ENCODE peak calls at places on chromosomes 16 and 17, in five cellular contexts. I is H1, X is K562, D is HCT116, L is HepG2. Z is an unnamed sample.

GRCh38 chr17:37842401-37842800 is 81.8 kb upstream of the TBC1D3K start:
- DNase-seq in I (no peak), X (no peak), L (no peak), D (no peak), Z (no peak)

GRCh38 chr16:66004706-66005105 is 361.8 kb upstream of the CDH5 start:
- DNase-seq in D (no peak), L (no peak), X (no peak), I (no peak), Z (no peak)

GRCh38 chr17:34368455-34369195 is 5.6 kb upstream of the CCL1 start:
- DNase-seq in L (no peak), I (no peak), X (no peak), D (no peak), Z (no peak)

GRCh38 chr16:29905668-29906067 is 5.4 kb downstream of the ASPHD1 start:
- DNase-seq in L (no peak), I (no peak), X (no peak), D (no peak), Z (no peak)

GRCh38 chr16:88353232-88353631 is 29.5 kb upstream of the ZNF469 start:
- DNase-seq in X (no peak), L (no peak), D (no peak), I (no peak), Z (no peak)

GRCh38 chr16:89422905-89423630 is 67.3 kb downstream of the ANKRD11 start:
- DNase-seq in I (no peak), D (no peak), L (peak; percentile 92), X (no peak), Z (peak; percentile 72)

GRCh38 chr16:71358464-71359031 is at the start of gene CALB2:
- DNase-seq in L (peak; percentile 43), X (peak; percentile 87), I (peak; percentile 91), D (no peak), Z (no peak)

GRCh38 chr16:24139282-24139681 is 116.9 kb upstream of the CACNG3 start:
- DNase-seq in L (no peak), I (no peak), X (peak; percentile 32), D (no peak), Z (no peak)

GRCh38 chr16:71376465-71377157 is 18.1 kb downstream of the CALB2 start:
- DNase-seq in I (no peak), X (no peak), L (no peak), D (no peak), Z (no peak)

GRCh38 chr16:49834496-49835009 is 21.4 kb downstream of the ZNF423 start:
- DNase-seq in I (peak; percentile 72), D (no peak), L (no peak), X (no peak), Z (no peak)

GRCh38 chr17:33686171-33686570 is 393.1 kb upstream of the ASIC2 start:
- DNase-seq in I (peak; percentile 77), X (peak; percentile 77), D (no peak), L (no peak), Z (no peak)

GRCh38 chr16:89560413-89561194 is at the start of gene RPL13:
- DNase-seq in I (peak; percentile 92), L (peak; percentile 95), X (peak; percentile 93), D (peak; percentile 93), Z (peak; percentile 67)

GRCh38 chr16:17467923-17468540 is 2.7 kb downstream of the XYLT1 start:
- DNase-seq in I (peak; percentile 72), D (no peak), X (no peak), L (peak; percentile 33), Z (no peak)

GRCh38 chr17:1724351-1724868 is at the start of gene WDR81:
- DNase-seq in X (peak; percentile 80), I (peak; percentile 90), L (peak; percentile 72), D (peak; percentile 48), Z (no peak)

GRCh38 chr17:1060991-1061390 is 64.1 kb downstream of the TIMM22 start:
- DNase-seq in X (no peak), D (peak; percentile 93), L (no peak), I (no peak), Z (no peak)

GRCh38 chr16:10558746-10559641 is 21.4 kb downstream of the EMP2 start:
- DNase-seq in X (no peak), L (no peak), I (no peak), D (no peak), Z (no peak)

GRCh38 chr17:37614391-37614790 is 5.2 kb upstream of the SYNRG start:
- DNase-seq in X (no peak), D (no peak), L (no peak), I (no peak), Z (no peak)

GRCh38 chr17:62741290-62741689 is 66.8 kb downstream of the MARCHF10 start:
- DNase-seq in I (no peak), D (no peak), X (no peak), L (no peak), Z (no peak)

GRCh38 chr17:17508641-17509591 is 12.7 kb upstream of the RASD1 start:
- DNase-seq in D (no peak), L (no peak), X (peak; percentile 54), I (no peak), Z (no peak)

GRCh38 chr17:35433075-35433894 is 985 bp upstream of the SLFN12 start:
- DNase-seq in X (peak; percentile 52), L (peak; percentile 81), I (peak; percentile 80), D (peak; percentile 85), Z (peak; percentile 40)

GRCh38 chr17:44311562-44312181 is 3.3 kb downstream of the RUNDC3A start:
- DNase-seq in D (no peak), L (no peak), I (no peak), X (no peak), Z (no peak)

GRCh38 chr17:14276535-14277250 is 24.2 kb upstream of the HS3ST3B1 start:
- DNase-seq in I (no peak), L (peak; percentile 84), X (no peak), D (no peak), Z (no peak)

GRCh38 chr16:66434619-66435430 is 7.7 kb downstream of the BEAN1 start:
- DNase-seq in X (no peak), D (no peak), L (peak; percentile 92), I (no peak), Z (no peak)

GRCh38 chr17:76365256-76365903 is 11.7 kb upstream of the PRPSAP1 start:
- DNase-seq in X (no peak), I (peak; percentile 50), D (peak; percentile 57), L (no peak), Z (no peak)

GRCh38 chr17:45241315-45242011 is 19.8 kb downstream of the FMNL1 start:
- DNase-seq in D (no peak), L (no peak), X (peak; percentile 45), I (peak; percentile 84), Z (no peak)

GRCh38 chr17:31825961-31826691 is 32.9 kb downstream of the COPRS start:
- DNase-seq in X (no peak), L (no peak), D (no peak), I (no peak), Z (no peak)

GRCh38 chr17:64920026-64920418 is 744 bp upstream of the LRRC37A3 start:
- DNase-seq in L (peak; percentile 46), X (no peak), D (no peak), I (peak; percentile 62), Z (no peak)

GRCh38 chr17:51548125-51548524 is 287.8 kb downstream of the UTP18 start:
- DNase-seq in D (no peak), I (no peak), X (no peak), L (no peak), Z (no peak)

GRCh38 chr17:48547839-48548686 is 3.2 kb upstream of the HOXB2 start:
- DNase-seq in X (peak; percentile 67), L (no peak), I (no peak), D (no peak), Z (no peak)

GRCh38 chr16:88888057-88888777 is 21.8 kb upstream of the PABPN1L start:
- DNase-seq in D (no peak), X (peak; percentile 45), L (no peak), I (no peak), Z (peak; percentile 72)

GRCh38 chr16:54446639-54447038 is 160.1 kb upstream of the IRX3 start:
- DNase-seq in X (no peak), L (no peak), I (no peak), D (no peak), Z (no peak)

GRCh38 chr16:2054543-2055245 is 6.9 kb downstream of the TSC2 start:
- DNase-seq in L (no peak), D (no peak), X (no peak), I (no peak), Z (no peak)

GRCh38 chr16:89113152-89113547 is 19.5 kb downstream of the ACSF3 start:
- DNase-seq in I (no peak), L (no peak), X (no peak), D (no peak), Z (no peak)

DNA sequence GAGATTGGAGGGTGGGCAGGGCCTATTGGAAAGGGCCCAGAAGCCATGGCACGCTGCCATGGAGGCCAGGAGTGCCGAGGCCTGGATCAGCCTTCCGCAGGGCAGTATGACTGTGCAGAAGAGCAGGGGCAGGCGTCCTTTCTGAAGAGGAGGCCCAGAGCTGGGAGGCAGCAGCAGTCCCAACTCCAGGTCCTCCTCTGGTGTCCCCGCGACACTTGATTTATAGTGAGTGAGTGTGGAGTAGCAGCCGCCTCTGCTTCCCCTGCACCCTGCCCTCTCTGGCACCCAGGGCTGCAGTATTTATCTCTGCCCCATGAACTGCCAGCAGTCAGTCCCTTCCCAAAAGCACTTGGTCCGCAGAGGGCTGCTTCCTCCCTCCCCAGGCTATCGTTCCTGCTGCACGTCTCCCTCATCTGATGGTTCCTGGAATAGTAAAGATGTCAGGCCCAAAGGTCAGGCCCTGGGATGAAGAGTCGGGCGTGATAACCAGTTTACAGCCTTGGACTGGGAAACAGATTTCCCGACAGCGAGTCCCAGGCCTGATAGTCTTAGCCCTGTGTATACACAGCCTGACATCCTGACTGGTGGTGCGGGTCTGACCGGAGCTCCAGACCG is 32.9 kb downstream of the PGS1 start:
- DNase-seq in D (no peak), X (peak; percentile 42), L (no peak), I (no peak), Z (no peak)
- TF ChIP-seq ZNF274 in D (no peak), X (no peak), L (no peak), I (no peak), Z (no peak)

DNA sequence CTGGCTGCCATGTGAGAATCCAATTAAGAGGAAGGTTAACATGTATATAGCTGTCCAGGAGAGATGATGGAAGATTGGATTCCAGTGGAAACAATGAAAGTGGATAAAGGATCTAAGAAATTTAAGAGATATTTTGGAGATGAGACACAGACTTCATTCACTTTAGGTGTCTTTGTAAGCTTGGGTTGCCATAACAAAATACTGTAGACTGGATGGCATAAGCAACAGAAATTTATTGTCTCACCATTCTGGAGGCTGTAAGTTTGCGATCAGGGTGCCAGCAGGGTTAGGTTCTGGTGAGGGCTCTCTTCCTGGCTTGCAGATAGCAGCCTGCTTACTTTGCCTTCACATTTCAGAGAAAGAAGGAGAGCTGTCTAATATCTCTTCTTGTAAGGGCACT is 155.9 kb upstream of the MYOCD start:
- DNase-seq in I (no peak), L (no peak), X (no peak), D (no peak), Z (no peak)
- TF ChIP-seq MAX in I (no peak), L (no peak), X (no peak), D (no peak), Z (no peak)

GRCh38 chr16:55498101-55498500 is 10.8 kb upstream of the LPCAT2 start:
- DNase-seq in D (no peak), I (peak; percentile 35), X (peak; percentile 4), L (no peak), Z (no peak)
- TF ChIP-seq YY1 in D (no peak), I (no peak), X (no peak), L (no peak), Z (no peak)

GRCh38 chr17:5797447-5797846 is 213.1 kb upstream of the NLRP1 start:
- DNase-seq in I (no peak), X (no peak), L (no peak), D (no peak), Z (no peak)
- TF ChIP-seq ZNF274 in I (no peak), X (no peak), L (no peak), D (no peak), Z (no peak)